ENCODE peak calls at places on chromosome 9, in four cellular contexts. I is endodermal cell, A is fibroblast of mammary gland, N is stomach. D is an unnamed sample.
A peak's percentile ranks its signal among the peaks of the same experiment; 100 is the strongest.

GRCh38 chr9:116322521-116322920 is 168.9 kb downstream of the PAPPA start:
- DNase-seq in A (peak; percentile 39), I (no peak), N (no peak), D (no peak)

GRCh38 chr9:120446681-120447080 is 133.3 kb downstream of the CDK5RAP2 start:
- DNase-seq in A (no peak), N (no peak), I (no peak), D (no peak)

GRCh38 chr9:385818-386398 is 171.2 kb downstream of the DOCK8 start:
- DNase-seq in N (peak; percentile 57), A (peak; percentile 63), I (peak; percentile 87), D (no peak)

GRCh38 chr9:115198018-115198417 is 80.1 kb upstream of the TNC start:
- DNase-seq in I (no peak), N (no peak), A (peak; percentile 82), D (peak; percentile 67)

GRCh38 chr9:777978-778377 is 63.5 kb upstream of the DMRT1 start:
- DNase-seq in I (no peak), N (no peak), A (no peak), D (no peak)

GRCh38 chr9:78029601-78030552 is 1.7 kb downstream of the GNAQ start:
- DNase-seq in A (peak; percentile 28), I (no peak), N (no peak), D (peak; percentile 26)

GRCh38 chr9:76667521-76667957 is 96.7 kb upstream of the PCA3 start:
- DNase-seq in N (no peak), A (no peak), I (no peak), D (no peak)

GRCh38 chr9:137972355-137972987 is 94.9 kb downstream of the CACNA1B start:
- DNase-seq in A (no peak), N (no peak), I (peak; percentile 25), D (peak; percentile 34)

GRCh38 chr9:127457191-127457878 is 6.0 kb downstream of the LRSAM1 start:
- DNase-seq in N (no peak), A (no peak), I (peak; percentile 89), D (no peak)

GRCh38 chr9:107707915-107708441 is 218.4 kb upstream of the KLF4 start:
- DNase-seq in I (no peak), A (peak; percentile 90), N (no peak), D (no peak)

GRCh38 chr9:26856413-26857032 is 36.1 kb downstream of the CAAP1 start:
- DNase-seq in I (peak; percentile 77), A (peak; percentile 84), N (no peak), D (no peak)

GRCh38 chr9:37676411-37676830 is 25.7 kb downstream of the FRMPD1 start:
- DNase-seq in N (no peak), I (no peak), A (no peak), D (no peak)

GRCh38 chr9:114099523-114100270 is 605 bp upstream of the KIF12 start:
- DNase-seq in N (no peak), A (no peak), I (peak; percentile 46), D (peak; percentile 53)

GRCh38 chr9:114100536-114100935 is 1.4 kb upstream of the KIF12 start:
- DNase-seq in N (no peak), I (no peak), A (no peak), D (no peak)

GRCh38 chr9:114097613-114098020 is 1.5 kb downstream of the KIF12 start:
- DNase-seq in N (peak; percentile 63), A (no peak), I (peak; percentile 49), D (no peak)

GRCh38 chr9:114098021-114098659 is 952 bp downstream of the KIF12 start:
- DNase-seq in A (no peak), I (peak; percentile 93), N (peak; percentile 63), D (no peak)

GRCh38 chr9:114098660-114099522 is at the start of gene KIF12:
- DNase-seq in A (no peak), I (peak; percentile 95), N (peak; percentile 83), D (no peak)
- TF ChIP-seq CTCF in A (no peak), I (peak; percentile 34), N (no peak), D (no peak)

DNA sequence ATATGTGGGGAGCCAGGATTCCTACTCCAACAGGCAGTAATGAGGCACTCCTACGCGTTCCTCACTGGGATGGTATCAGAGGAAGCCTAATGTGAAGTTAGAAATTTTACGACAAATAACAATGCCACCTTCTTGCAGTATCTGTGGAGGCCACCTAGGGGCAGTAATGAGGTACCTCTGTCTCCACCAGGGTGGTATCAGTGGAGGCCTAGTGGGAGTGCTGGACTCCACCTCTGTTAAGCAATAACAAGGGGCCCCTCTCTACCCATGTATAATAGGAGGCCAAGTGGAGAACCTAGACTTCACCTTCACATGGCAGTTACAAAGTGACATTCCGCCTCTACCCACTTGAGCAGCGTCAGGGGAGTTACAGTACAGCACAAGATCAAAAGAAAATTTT is 147.9 kb downstream of the PLPPR1 start:
- DNase-seq in A (no peak), N (no peak), I (peak; percentile 73), D (no peak)
- TF ChIP-seq CTCF in A (no peak), N (no peak), I (peak; percentile 69), D (no peak)

GRCh38 chr9:108816037-108816436 is 39.7 kb downstream of the ACTL7B start:
- DNase-seq in N (no peak), A (no peak), I (no peak), D (no peak)

GRCh38 chr9:108815156-108815555 is 40.6 kb downstream of the ACTL7B start:
- DNase-seq in N (no peak), I (peak; percentile 45), A (no peak), D (no peak)

GRCh38 chr9:108812388-108812787 is 43.4 kb downstream of the ACTL7B start:
- DNase-seq in A (no peak), N (no peak), I (no peak), D (no peak)

GRCh38 chr9:108811944-108812343 is 43.8 kb downstream of the ACTL7B start:
- DNase-seq in N (no peak), A (no peak), I (no peak), D (no peak)

DNA sequence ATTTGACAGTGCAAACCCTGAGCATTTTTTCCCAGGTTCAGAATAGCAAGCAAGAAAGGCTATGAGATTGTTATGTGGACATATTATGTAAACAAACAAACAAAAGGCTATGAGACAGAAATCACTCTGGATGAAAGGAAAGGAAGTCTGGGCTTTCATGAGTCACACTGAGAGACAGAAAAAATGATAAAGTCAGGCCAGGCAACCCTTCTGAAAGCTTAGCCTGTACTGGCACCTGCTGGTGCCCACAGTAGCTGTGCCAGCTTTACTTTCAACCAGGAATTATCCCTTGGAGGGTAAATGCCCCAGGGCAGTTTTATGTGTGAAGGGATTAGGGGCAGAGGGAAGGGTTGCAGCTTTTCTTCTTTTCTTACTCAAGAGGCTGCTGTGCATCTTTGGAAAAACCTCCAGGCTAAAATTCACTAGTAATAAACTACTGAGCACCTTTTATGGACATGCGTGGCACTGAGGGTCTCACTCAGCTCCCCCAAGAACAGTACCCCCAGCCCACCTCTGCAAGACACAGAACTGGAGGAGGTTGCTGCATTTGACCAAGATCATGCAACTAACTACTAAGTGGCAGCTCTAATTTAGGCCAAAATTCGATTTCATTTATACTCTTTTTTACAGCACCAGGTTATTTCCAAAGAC is 41.7 kb downstream of the ACTL7B start:
- DNase-seq in I (peak; percentile 51), N (no peak), A (peak; percentile 56), D (no peak)
- TF ChIP-seq CTCF in I (peak; percentile 50), N (no peak), A (peak; percentile 45), D (peak; percentile 16)

GRCh38 chr9:124135813-124136365 is 121.9 kb upstream of the NEK6 start:
- DNase-seq in N (no peak), I (no peak), A (no peak), D (no peak)

GRCh38 chr9:124130277-124131075 is 118.9 kb downstream of the LHX2 start:
- DNase-seq in A (no peak), I (no peak), N (no peak), D (peak; percentile 93)

GRCh38 chr9:124132671-124133147 is 121.1 kb downstream of the LHX2 start:
- DNase-seq in I (peak; percentile 64), N (no peak), A (peak; percentile 13), D (no peak)

GRCh38 chr9:124134526-124134925 is 123.0 kb downstream of the LHX2 start:
- DNase-seq in I (no peak), N (no peak), A (no peak), D (no peak)

DNA sequence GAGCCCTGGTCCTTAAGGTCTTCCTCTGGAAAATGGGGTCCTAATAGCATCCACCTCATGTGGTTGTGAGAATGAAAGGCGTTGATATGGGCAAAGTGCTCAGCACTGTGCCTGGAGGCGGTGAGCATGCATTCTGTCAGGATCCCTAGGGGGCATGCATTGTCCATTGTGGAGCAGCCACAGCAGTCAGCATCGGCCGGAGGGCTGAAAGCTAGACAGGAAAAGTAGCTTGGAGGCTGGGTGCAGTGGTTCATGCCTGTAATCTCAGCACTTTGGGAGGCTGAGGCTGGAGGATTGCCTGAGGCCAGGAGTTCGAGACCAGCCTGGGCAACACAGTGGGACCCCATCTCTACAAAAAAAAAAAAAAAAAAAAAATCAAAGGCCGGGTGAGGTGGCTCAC is 122.2 kb downstream of the LHX2 start:
- DNase-seq in A (peak; percentile 36), N (peak; percentile 57), I (peak; percentile 70), D (peak; percentile 47)
- TF ChIP-seq CTCF in A (peak; percentile 31), N (peak; percentile 16), I (peak; percentile 54), D (no peak)

DNA sequence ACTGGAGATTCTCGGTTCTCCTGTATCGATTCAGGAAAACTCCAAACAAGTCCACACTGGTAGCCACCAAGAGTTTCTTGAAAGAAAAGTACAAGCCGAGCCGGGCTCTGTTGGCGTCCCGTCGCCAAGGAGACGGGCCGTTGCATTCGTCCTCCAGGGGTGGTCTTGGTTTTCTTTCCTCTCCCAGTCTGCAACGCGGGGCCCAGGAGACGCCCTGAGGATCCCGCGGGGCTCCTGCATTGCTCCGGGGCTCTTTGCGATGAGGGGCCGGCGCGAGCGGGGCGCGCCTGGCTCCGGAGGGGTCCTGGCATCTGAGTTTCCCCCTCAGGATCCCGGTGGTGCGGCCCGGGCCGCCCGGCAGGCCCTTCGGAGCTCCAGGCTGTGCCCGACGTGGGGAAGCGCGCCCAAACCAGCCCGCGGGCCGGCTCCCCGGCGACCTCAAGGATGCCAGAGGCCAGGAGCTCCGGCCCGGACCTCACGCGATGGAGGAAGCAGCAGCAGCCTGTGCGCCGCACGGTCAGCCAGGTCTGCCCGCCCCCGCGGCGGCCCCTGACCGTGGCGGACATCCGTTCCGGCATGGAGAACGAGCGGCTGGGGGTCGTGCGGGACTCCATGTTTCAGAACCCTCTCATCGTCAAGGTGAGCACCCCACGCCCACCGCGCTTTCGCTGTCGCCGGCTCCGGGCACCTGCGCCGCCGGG is at the start of gene CFAP77:
- DNase-seq in I (peak; percentile 89), A (peak; percentile 46), N (peak; percentile 42), D (no peak)
- TF ChIP-seq CTCF in I (no peak), A (no peak), N (no peak), D (no peak)

GRCh38 chr9:108933641-108934322 is at the start of gene ELP1:
- DNase-seq in N (peak; percentile 92), A (peak; percentile 93), I (peak; percentile 97), D (peak; percentile 94)
- TF ChIP-seq CTCF in N (no peak), A (no peak), I (peak; percentile 45), D (no peak)

GRCh38 chr9:133955821-133956411 is 36.2 kb downstream of the VAV2 start:
- DNase-seq in I (peak; percentile 86), A (no peak), N (no peak), D (no peak)
- TF ChIP-seq CTCF in I (peak; percentile 31), A (no peak), N (no peak), D (no peak)

GRCh38 chr9:131801811-131802210 is 61.9 kb upstream of the RAPGEF1 start:
- DNase-seq in I (peak; percentile 70), N (no peak), A (no peak), D (no peak)
- TF ChIP-seq CTCF in I (peak; percentile 63), N (no peak), A (no peak), D (no peak)

D was measured in tibial artery.